ENCODE peak calls at places on chromosome 10, in five cellular contexts. One of them, this sample, is unnamed.

GRCh38 chr10:92970301-92971070 is 90.1 kb upstream of the CYP26C1 start:
- DNase-seq in neural crest cell: no peak
- DNase-seq in NAMALWA: no peak
- DNase-seq in GM12865: no peak
- DNase-seq in psoas muscle: no peak
- DNase-seq in this sample: no peak

GRCh38 chr10:19908991-19909699 is 92.9 kb downstream of the PLXDC2 start:
- DNase-seq in neural crest cell: no peak
- DNase-seq in NAMALWA: no peak
- DNase-seq in GM12865: no peak
- DNase-seq in psoas muscle: no peak
- DNase-seq in this sample: no peak

GRCh38 chr10:117217196-117217761 is 20.0 kb downstream of the KCNK18 start:
- DNase-seq in neural crest cell: no peak
- DNase-seq in NAMALWA: no peak
- DNase-seq in GM12865: peak
- DNase-seq in psoas muscle: no peak
- DNase-seq in this sample: peak

GRCh38 chr10:987635-987905 is 664 bp upstream of the GTPBP4 start:
- DNase-seq in neural crest cell: no peak
- DNase-seq in NAMALWA: peak
- DNase-seq in GM12865: no peak
- DNase-seq in psoas muscle: no peak
- DNase-seq in this sample: no peak

GRCh38 chr10:95759233-95759826 is 3.4 kb downstream of the ENTPD1 start:
- DNase-seq in neural crest cell: no peak
- DNase-seq in NAMALWA: no peak
- DNase-seq in GM12865: peak
- DNase-seq in psoas muscle: no peak
- DNase-seq in this sample: no peak

GRCh38 chr10:122363311-122363710 is 11.2 kb upstream of the PLEKHA1 start:
- DNase-seq in neural crest cell: no peak
- DNase-seq in NAMALWA: no peak
- DNase-seq in GM12865: no peak
- DNase-seq in psoas muscle: no peak
- DNase-seq in this sample: no peak

GRCh38 chr10:112763916-112764520 is 186.0 kb upstream of the TCF7L2 start:
- DNase-seq in neural crest cell: no peak
- DNase-seq in NAMALWA: no peak
- DNase-seq in GM12865: no peak
- DNase-seq in psoas muscle: no peak
- DNase-seq in this sample: no peak

GRCh38 chr10:101038486-101038885 is 7.5 kb downstream of the SFXN3 start:
- DNase-seq in neural crest cell: no peak
- DNase-seq in NAMALWA: no peak
- DNase-seq in GM12865: no peak
- DNase-seq in psoas muscle: no peak
- DNase-seq in this sample: no peak

GRCh38 chr10:95273393-95274312 is 17.1 kb downstream of the PDLIM1 start:
- DNase-seq in neural crest cell: no peak
- DNase-seq in NAMALWA: no peak
- DNase-seq in GM12865: no peak
- DNase-seq in psoas muscle: peak
- DNase-seq in this sample: peak

GRCh38 chr10:42961776-42962119 is 115.1 kb upstream of the RET start:
- DNase-seq in neural crest cell: no peak
- DNase-seq in NAMALWA: no peak
- DNase-seq in GM12865: no peak
- DNase-seq in psoas muscle: no peak
- DNase-seq in this sample: no peak

GRCh38 chr10:1737222-1738061 is at the start of gene ADARB2:
- DNase-seq in neural crest cell: peak
- DNase-seq in NAMALWA: no peak
- DNase-seq in GM12865: peak
- DNase-seq in psoas muscle: no peak
- DNase-seq in this sample: no peak

GRCh38 chr10:83037653-83038052 is 1101.7 kb upstream of the GHITM start:
- DNase-seq in neural crest cell: no peak
- DNase-seq in NAMALWA: peak
- DNase-seq in GM12865: no peak
- DNase-seq in psoas muscle: no peak
- DNase-seq in this sample: no peak

GRCh38 chr10:83433705-83434104 is 705.6 kb upstream of the GHITM start:
- DNase-seq in neural crest cell: no peak
- DNase-seq in NAMALWA: no peak
- DNase-seq in GM12865: no peak
- DNase-seq in psoas muscle: no peak
- DNase-seq in this sample: no peak

GRCh38 chr10:112307631-112308502 is 24.7 kb downstream of the TECTB start:
- DNase-seq in neural crest cell: peak
- DNase-seq in NAMALWA: peak
- DNase-seq in GM12865: peak
- DNase-seq in psoas muscle: peak
- DNase-seq in this sample: peak

GRCh38 chr10:5033061-5033770 is 29.6 kb upstream of the AKR1C2 start:
- DNase-seq in neural crest cell: no peak
- DNase-seq in NAMALWA: no peak
- DNase-seq in GM12865: no peak
- DNase-seq in psoas muscle: no peak
- DNase-seq in this sample: no peak

GRCh38 chr10:30098624-30099023 is 39.2 kb upstream of the JCAD start:
- DNase-seq in neural crest cell: no peak
- DNase-seq in NAMALWA: no peak
- DNase-seq in GM12865: no peak
- DNase-seq in psoas muscle: no peak
- DNase-seq in this sample: no peak

GRCh38 chr10:98300526-98300925 is 32.5 kb upstream of the LOXL4 start:
- DNase-seq in neural crest cell: no peak
- DNase-seq in NAMALWA: no peak
- DNase-seq in GM12865: no peak
- DNase-seq in psoas muscle: no peak
- DNase-seq in this sample: no peak

GRCh38 chr10:11687779-11688447 is 54.3 kb upstream of the ECHDC3 start:
- DNase-seq in neural crest cell: no peak
- DNase-seq in NAMALWA: peak
- DNase-seq in GM12865: no peak
- DNase-seq in psoas muscle: no peak
- DNase-seq in this sample: peak

GRCh38 chr10:115985696-115986095 is 287.3 kb downstream of the GFRA1 start:
- DNase-seq in neural crest cell: no peak
- DNase-seq in NAMALWA: no peak
- DNase-seq in GM12865: no peak
- DNase-seq in psoas muscle: no peak
- DNase-seq in this sample: no peak

GRCh38 chr10:101041252-101041761 is 10.3 kb downstream of the SFXN3 start:
- DNase-seq in neural crest cell: peak
- DNase-seq in NAMALWA: peak
- DNase-seq in GM12865: peak
- DNase-seq in psoas muscle: peak
- DNase-seq in this sample: peak

GRCh38 chr10:110919349-110919931 is at the start of gene SHOC2:
- DNase-seq in neural crest cell: peak
- DNase-seq in NAMALWA: no peak
- DNase-seq in GM12865: peak
- DNase-seq in psoas muscle: peak
- DNase-seq in this sample: peak

GRCh38 chr10:63765126-63765525 is 243.9 kb downstream of the REEP3 start:
- DNase-seq in neural crest cell: no peak
- DNase-seq in NAMALWA: no peak
- DNase-seq in GM12865: no peak
- DNase-seq in psoas muscle: no peak
- DNase-seq in this sample: no peak

GRCh38 chr10:73887038-73888015 is 13.0 kb upstream of the CAMK2G start:
- DNase-seq in neural crest cell: no peak
- DNase-seq in NAMALWA: no peak
- DNase-seq in GM12865: no peak
- DNase-seq in psoas muscle: peak
- DNase-seq in this sample: peak

GRCh38 chr10:17872191-17873091 is 63.3 kb downstream of the MRC1 start:
- DNase-seq in neural crest cell: no peak
- DNase-seq in NAMALWA: peak
- DNase-seq in GM12865: peak
- DNase-seq in psoas muscle: no peak
- DNase-seq in this sample: peak

GRCh38 chr10:88482220-88482619 is 100.9 kb downstream of the RNLS start:
- DNase-seq in neural crest cell: no peak
- DNase-seq in NAMALWA: no peak
- DNase-seq in GM12865: no peak
- DNase-seq in psoas muscle: no peak
- DNase-seq in this sample: no peak

GRCh38 chr10:10138685-10139084 is 879.0 kb upstream of the CELF2 start:
- DNase-seq in neural crest cell: no peak
- DNase-seq in NAMALWA: peak
- DNase-seq in GM12865: no peak
- DNase-seq in psoas muscle: no peak
- DNase-seq in this sample: no peak

GRCh38 chr10:104349623-104350142 is 4.0 kb upstream of the CFAP58 start:
- DNase-seq in neural crest cell: no peak
- DNase-seq in NAMALWA: peak
- DNase-seq in GM12865: peak
- DNase-seq in psoas muscle: no peak
- DNase-seq in this sample: no peak

GRCh38 chr10:11874568-11875182 is 51.5 kb downstream of the PROSER2 start:
- DNase-seq in neural crest cell: peak
- DNase-seq in NAMALWA: no peak
- DNase-seq in GM12865: peak
- DNase-seq in psoas muscle: no peak
- DNase-seq in this sample: peak

GRCh38 chr10:30386801-30387588 is 37.9 kb upstream of the MTPAP start:
- DNase-seq in neural crest cell: no peak
- DNase-seq in NAMALWA: no peak
- DNase-seq in GM12865: no peak
- DNase-seq in psoas muscle: no peak
- DNase-seq in this sample: no peak

GRCh38 chr10:124262249-124262865 is 156.4 kb downstream of the OAT start:
- DNase-seq in neural crest cell: no peak
- DNase-seq in NAMALWA: no peak
- DNase-seq in GM12865: no peak
- DNase-seq in psoas muscle: no peak
- DNase-seq in this sample: no peak

GRCh38 chr10:58104419-58104818 is 163.3 kb downstream of the IPMK start:
- DNase-seq in neural crest cell: no peak
- DNase-seq in NAMALWA: no peak
- DNase-seq in GM12865: no peak
- DNase-seq in psoas muscle: no peak
- DNase-seq in this sample: no peak

GRCh38 chr10:51937736-51938135 is 238.3 kb upstream of the CSTF2T start:
- DNase-seq in neural crest cell: no peak
- DNase-seq in NAMALWA: no peak
- DNase-seq in GM12865: no peak
- DNase-seq in psoas muscle: no peak
- DNase-seq in this sample: no peak

GRCh38 chr10:79367421-79368189 is 20.3 kb downstream of the PPIF start:
- DNase-seq in neural crest cell: no peak
- DNase-seq in NAMALWA: no peak
- DNase-seq in GM12865: no peak
- DNase-seq in psoas muscle: no peak
- DNase-seq in this sample: no peak

GRCh38 chr10:69851306-69851705 is 49.6 kb downstream of the COL13A1 start:
- DNase-seq in neural crest cell: no peak
- DNase-seq in NAMALWA: no peak
- DNase-seq in GM12865: no peak
- DNase-seq in psoas muscle: no peak
- DNase-seq in this sample: no peak

GRCh38 chr10:88281592-88282268 is 301.4 kb downstream of the RNLS start:
- DNase-seq in neural crest cell: no peak
- DNase-seq in NAMALWA: peak
- DNase-seq in GM12865: no peak
- DNase-seq in psoas muscle: no peak
- DNase-seq in this sample: no peak

GRCh38 chr10:29712108-29712507 is 77.3 kb upstream of the SVIL start:
- DNase-seq in neural crest cell: no peak
- DNase-seq in NAMALWA: no peak
- DNase-seq in GM12865: no peak
- DNase-seq in psoas muscle: no peak
- DNase-seq in this sample: no peak

GRCh38 chr10:33937259-33937658 is 602.8 kb upstream of the NRP1 start:
- DNase-seq in neural crest cell: no peak
- DNase-seq in NAMALWA: no peak
- DNase-seq in GM12865: no peak
- DNase-seq in psoas muscle: no peak
- DNase-seq in this sample: no peak

This sample was measured in colonic mucosa.